ENCODE peak calls at places on chromosome 17, in five cellular contexts. D is epithelial cell of esophagus, N is tibial artery, K is neural progenitor cell, F is heart left ventricle. T is an unnamed sample.

GRCh38 chr17:45951403-45951802 is 47.6 kb upstream of the STH start:
- DNase-seq in D (no peak), K (no peak), N (no peak), F (no peak), T (no peak)

GRCh38 chr17:19508327-19508867 is 25.3 kb upstream of the SLC47A1 start:
- DNase-seq in K (peak; percentile 53), D (no peak), N (peak; percentile 72), F (peak; percentile 51), T (no peak)

GRCh38 chr17:18262111-18262510 is 1.6 kb downstream of the MIEF2 start:
- DNase-seq in F (no peak), D (peak; percentile 26), K (no peak), N (no peak), T (no peak)

GRCh38 chr17:57597531-57598453 is 147.3 kb downstream of the CCDC182 start:
- DNase-seq in F (peak; percentile 80), D (peak; percentile 75), K (peak; percentile 89), N (no peak), T (no peak)

GRCh38 chr17:70138309-70138865 is 30.9 kb upstream of the KCNJ2 start:
- DNase-seq in F (no peak), N (no peak), D (no peak), K (no peak), T (no peak)

GRCh38 chr17:67573987-67574657 is 143.6 kb upstream of the NOL11 start:
- DNase-seq in D (no peak), K (no peak), F (no peak), N (no peak), T (no peak)

GRCh38 chr17:61928101-61928436 is 287 bp upstream of the INTS2 start:
- DNase-seq in D (no peak), F (no peak), K (no peak), N (no peak), T (no peak)

GRCh38 chr17:65182233-65182632 is 45.1 kb downstream of the RGS9 start:
- DNase-seq in N (no peak), D (no peak), F (no peak), K (no peak), T (no peak)

GRCh38 chr17:69417545-69418483 is 3.3 kb downstream of the MAP2K6 start:
- DNase-seq in D (no peak), N (no peak), K (peak; percentile 40), F (no peak), T (no peak)

GRCh38 chr17:43671075-43671692 is 9.5 kb upstream of the MEOX1 start:
- DNase-seq in K (no peak), D (no peak), F (peak; percentile 44), N (no peak), T (no peak)

GRCh38 chr17:5595831-5596230 is 11.5 kb upstream of the NLRP1 start:
- DNase-seq in K (no peak), D (no peak), F (no peak), N (no peak), T (no peak)

GRCh38 chr17:66508896-66509843 is 206.8 kb downstream of the PRKCA start:
- DNase-seq in F (no peak), K (no peak), N (no peak), D (peak; percentile 94), T (no peak)

GRCh38 chr17:73798111-73798748 is 154.0 kb upstream of the SDK2 start:
- DNase-seq in F (no peak), D (peak; percentile 52), K (no peak), N (no peak), T (no peak)

GRCh38 chr17:38741853-38742421 is 6.2 kb downstream of the PCGF2 start:
- DNase-seq in D (peak; percentile 27), N (no peak), K (no peak), F (peak; percentile 78), T (no peak)

GRCh38 chr17:74444406-74444805 is 12.5 kb downstream of the GPRC5C start:
- DNase-seq in K (no peak), D (no peak), F (peak; percentile 70), N (peak; percentile 93), T (peak; percentile 59)

GRCh38 chr17:80982426-80982974 is 9.1 kb upstream of the CHMP6 start:
- DNase-seq in F (no peak), K (no peak), N (no peak), D (no peak), T (no peak)

GRCh38 chr17:80980397-80981061 is 11.1 kb upstream of the CHMP6 start:
- DNase-seq in N (no peak), K (no peak), D (peak; percentile 55), F (no peak), T (no peak)

GRCh38 chr17:80981929-80982425 is 9.7 kb upstream of the CHMP6 start:
- DNase-seq in N (no peak), F (no peak), D (no peak), K (no peak), T (no peak)

GRCh38 chr17:80979547-80980378 is 11.9 kb upstream of the CHMP6 start:
- DNase-seq in K (no peak), N (no peak), F (no peak), D (no peak), T (no peak)

GRCh38 chr17:80981062-80981902 is 10.4 kb upstream of the CHMP6 start:
- DNase-seq in N (no peak), D (no peak), F (no peak), K (peak; percentile 83), T (no peak)
- H3K4me3 ChIP-seq in N (peak overlapping the region; percentile 16), D (no peak overlapping the region), F (peak overlapping the region; percentile 13), K (peak overlapping the region; percentile 52), T (no peak overlapping the region)

GRCh38 chr17:50180066-50180465 is 14.3 kb downstream of the SGCA start:
- DNase-seq in K (no peak), N (no peak), D (no peak), F (peak; percentile 6), T (no peak)

GRCh38 chr17:50180593-50180992 is 14.8 kb downstream of the SGCA start:
- DNase-seq in N (no peak), D (no peak), F (peak; percentile 18), K (no peak), T (no peak)

GRCh38 chr17:50177476-50177875 is 11.7 kb downstream of the SGCA start:
- DNase-seq in F (peak; percentile 18), K (no peak), D (peak; percentile 80), N (no peak), T (no peak)

GRCh38 chr17:50176559-50177471 is 11.0 kb downstream of the SGCA start:
- DNase-seq in K (no peak), D (no peak), N (no peak), F (peak; percentile 52), T (no peak)

GRCh38 chr17:50177983-50178834 is 12.4 kb downstream of the SGCA start:
- DNase-seq in K (peak; percentile 76), F (peak; percentile 92), D (peak; percentile 100), N (peak; percentile 97), T (no peak)
- H3K4me3 ChIP-seq in K (no peak overlapping the region), F (peak overlapping the region; percentile 11), D (no peak overlapping the region), N (peak overlapping the region; percentile 19), T (no peak overlapping the region)

DNA sequence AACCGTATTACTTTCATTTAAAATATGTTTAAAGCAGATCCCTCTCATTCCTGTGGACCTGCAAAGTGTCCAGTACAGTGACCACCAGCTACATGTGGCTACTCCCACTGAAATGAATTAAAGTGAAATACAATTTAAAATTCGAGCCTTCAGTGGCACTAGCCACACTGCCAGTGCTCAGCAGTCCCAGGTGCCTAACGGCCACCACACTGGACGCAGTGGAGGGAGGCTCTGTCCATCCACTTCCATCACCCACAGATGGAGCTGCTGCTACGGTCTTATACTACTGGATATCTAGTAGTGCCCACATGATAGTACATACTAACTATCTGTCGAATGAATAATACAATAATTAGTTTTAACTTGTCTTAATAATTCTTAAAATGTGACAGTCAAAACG is 2.3 kb upstream of the CBX2 start:
- DNase-seq in K (peak; percentile 40), D (no peak), N (no peak), F (no peak), T (no peak)
- H3K4me3 ChIP-seq in K (peak overlapping the region; percentile 49), D (no peak overlapping the region), N (no peak overlapping the region), F (no peak overlapping the region), T (no peak overlapping the region)

GRCh38 chr17:42520540-42520951 is 15.5 kb upstream of the NAGLU start:
- DNase-seq in D (no peak), K (peak; percentile 36), N (no peak), F (no peak), T (no peak)
- H3K4me3 ChIP-seq in D (no peak overlapping the region), K (no peak overlapping the region), N (no peak overlapping the region), F (no peak overlapping the region), T (no peak overlapping the region)

DNA sequence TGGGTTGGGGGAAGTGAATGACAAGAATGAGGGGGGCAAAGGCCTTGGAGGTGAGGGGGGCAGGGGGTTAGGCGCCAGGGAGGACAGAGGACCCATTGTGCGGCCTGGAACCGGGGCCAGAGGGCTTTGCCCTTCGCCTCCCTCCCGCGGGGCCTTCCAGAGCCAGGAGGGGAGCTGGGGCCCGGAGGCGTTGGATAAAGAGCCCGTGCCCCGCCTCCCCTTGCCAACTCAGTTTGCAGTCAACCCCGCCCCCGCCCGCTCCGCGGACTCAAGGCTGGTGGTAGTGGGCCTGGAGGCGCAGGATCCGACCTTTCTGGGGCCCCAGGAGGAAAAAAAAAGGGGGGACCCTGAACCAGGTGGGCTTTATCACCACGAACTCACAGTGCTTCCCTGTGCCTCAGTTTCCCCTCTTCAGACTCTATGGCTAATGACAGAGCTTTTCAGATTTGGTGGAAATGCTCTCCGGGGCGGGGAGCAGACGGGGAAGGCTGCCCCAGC is 2.1 kb upstream of the SPHK1 start:
- DNase-seq in K (peak; percentile 90), D (peak; percentile 74), F (peak; percentile 52), N (no peak), T (no peak)
- H3K4me3 ChIP-seq in K (peak overlapping the region; percentile 67), D (peak overlapping the region; percentile 62), F (peak overlapping the region; percentile 66), N (peak overlapping the region; percentile 57), T (peak overlapping the region; percentile 36)

GRCh38 chr17:42107597-42108576 is 4.6 kb downstream of the DHX58 start:
- DNase-seq in D (peak; percentile 92), N (no peak), K (peak; percentile 97), F (peak; percentile 80), T (peak; percentile 62)
- H3K4me3 ChIP-seq in D (no peak overlapping the region), N (no peak overlapping the region), K (peak overlapping the region; percentile 44), F (no peak overlapping the region), T (no peak overlapping the region)

GRCh38 chr17:33240397-33240796 is 52.7 kb downstream of the ASIC2 start:
- DNase-seq in N (no peak), F (no peak), K (peak; percentile 46), D (no peak), T (no peak)
- H3K4me3 ChIP-seq in N (no peak overlapping the region), F (no peak overlapping the region), K (no peak overlapping the region), D (no peak overlapping the region), T (no peak overlapping the region)

GRCh38 chr17:40341808-40342574 is 22.5 kb downstream of the GJD3 start:
- DNase-seq in K (peak; percentile 84), D (peak; percentile 40), N (peak; percentile 89), F (peak; percentile 90), T (peak; percentile 97)
- H3K4me3 ChIP-seq in K (peak overlapping the region; percentile 64), D (peak overlapping the region; percentile 52), N (peak overlapping the region; percentile 70), F (peak overlapping the region; percentile 98), T (peak overlapping the region; percentile 73)

GRCh38 chr17:81340606-81341346 is 45.7 kb upstream of the SLC38A10 start:
- DNase-seq in F (no peak), D (no peak), K (no peak), N (no peak), T (no peak)
- H3K4me3 ChIP-seq in F (peak overlapping the region; percentile 82), D (peak overlapping the region; percentile 88), K (peak overlapping the region; percentile 98), N (peak overlapping the region; percentile 69), T (no peak overlapping the region)